ENCODE peak calls at places on chromosomes 12 and 14, in nine cellular contexts. R is fibroblast of the aortic adventitia, F is COR-L47, W is lung, C is HFF-Myc, E is substantia nigra, P is GM03348, V is EH, H is hepatocyte. L is an unnamed sample.

GRCh38 chr12:10392394-10392930 is 2.6 kb upstream of the KLRK1 start:
- DNase-seq in P (peak), C (peak), V (peak), H (peak), E (no peak), W (peak), R (peak), F (no peak), L (no peak)

GRCh38 chr12:115134298-115134697 is 450.3 kb upstream of the TBX3 start:
- DNase-seq in V (no peak), E (no peak), F (no peak), P (no peak), W (no peak), H (no peak), R (no peak), C (no peak), L (no peak)

GRCh38 chr12:4809013-4809448 is 88.8 kb downstream of the GALNT8 start:
- DNase-seq in P (no peak), F (peak), H (peak), E (no peak), W (no peak), C (no peak), R (no peak), V (no peak), L (no peak)

GRCh38 chr14:52067873-52068740 is 752 bp downstream of the NID2 start:
- DNase-seq in F (no peak), H (peak), W (no peak), P (peak), E (no peak), R (peak), V (peak), C (no peak), L (no peak)

GRCh38 chr14:56136571-56137498 is 18.6 kb downstream of the PELI2 start:
- DNase-seq in H (no peak), F (no peak), R (no peak), V (no peak), W (no peak), E (no peak), P (no peak), C (no peak), L (no peak)

GRCh38 chr12:131908082-131908715 is 13.8 kb downstream of the ULK1 start:
- DNase-seq in C (no peak), E (no peak), W (no peak), F (no peak), H (no peak), R (no peak), V (no peak), P (no peak), L (no peak)

GRCh38 chr12:56020437-56021189 is at the start of gene IKZF4:
- DNase-seq in H (peak), F (no peak), C (no peak), V (peak), P (no peak), W (no peak), E (no peak), R (peak), L (no peak)

GRCh38 chr14:31122921-31123320 is 84.7 kb downstream of the HECTD1 start:
- DNase-seq in F (no peak), E (no peak), H (no peak), P (no peak), C (no peak), W (no peak), V (no peak), R (no peak), L (no peak)

GRCh38 chr12:12721251-12721689 is 4.1 kb downstream of the CDKN1B start:
- DNase-seq in F (no peak), E (no peak), V (peak), C (no peak), P (no peak), W (no peak), R (peak), H (no peak), L (no peak)

GRCh38 chr14:100967178-100967577 is 63.7 kb upstream of the RTL1 start:
- DNase-seq in C (no peak), F (no peak), H (no peak), P (no peak), V (no peak), W (no peak), R (no peak), E (no peak), L (no peak)

GRCh38 chr12:1220127-1221092 is 229.4 kb downstream of the ERC1 start:
- DNase-seq in W (no peak), F (peak), V (no peak), H (no peak), P (no peak), R (peak), C (no peak), E (no peak), L (no peak)